ENCODE peak calls at places on chromosomes 4 and X, in five cellular contexts. C, B, S, Q and Z are unnamed samples.
A peak's percentile ranks its signal among the peaks of the same experiment; 100 is the strongest.

GRCh38 chrX:104098151-104098808 is 14.0 kb upstream of the ZCCHC18 start:
- DNase-seq in C (no peak), B (peak; percentile 52), S (peak; percentile 22), Q (peak; percentile 32), Z (no peak)

GRCh38 chrX:590666-591065 is 39.9 kb upstream of the SHOX start:
- DNase-seq in C (no peak), B (no peak), S (no peak), Q (no peak), Z (no peak)

GRCh38 chr4:125951275-125951887 is 636.6 kb downstream of the FAT4 start:
- DNase-seq in C (no peak), B (peak; percentile 18), S (no peak), Q (no peak), Z (no peak)

GRCh38 chr4:24770111-24770584 is 25.2 kb upstream of the SOD3 start:
- DNase-seq in C (no peak), B (no peak), S (no peak), Q (peak; percentile 10), Z (peak; percentile 39)

GRCh38 chr4:48546336-48546735 is 56.3 kb downstream of the ZAR1 start:
- DNase-seq in C (no peak), B (no peak), S (peak; percentile 34), Q (peak; percentile 21), Z (peak; percentile 8)

GRCh38 chrX:97021680-97022079 is 138.0 kb downstream of the RPA4 start:
- DNase-seq in C (no peak), B (no peak), S (no peak), Q (no peak), Z (no peak)

GRCh38 chr4:122716825-122717448 is 15.6 kb upstream of the BBS12 start:
- DNase-seq in C (peak; percentile 69), B (peak; percentile 67), S (peak; percentile 50), Q (peak; percentile 80), Z (no peak)

GRCh38 chrX:131821945-131822622 is 201.0 kb upstream of the STK26 start:
- DNase-seq in C (no peak), B (peak; percentile 67), S (no peak), Q (no peak), Z (peak; percentile 85)

GRCh38 chrX:71214152-71214551 is 8.9 kb upstream of the GJB1 start:
- DNase-seq in C (no peak), B (no peak), S (no peak), Q (no peak), Z (no peak)

GRCh38 chr4:158161561-158162354 is 11.1 kb downstream of the GASK1B start:
- DNase-seq in C (no peak), B (no peak), S (no peak), Q (no peak), Z (no peak)

GRCh38 chr4:158159718-158160094 is 13.1 kb downstream of the GASK1B start:
- DNase-seq in C (no peak), B (no peak), S (no peak), Q (no peak), Z (no peak)

GRCh38 chr4:158155656-158156356 is 17.0 kb downstream of the GASK1B start:
- DNase-seq in C (no peak), B (no peak), S (no peak), Q (no peak), Z (no peak)

GRCh38 chr4:158159054-158159717 is 13.6 kb downstream of the GASK1B start:
- DNase-seq in C (no peak), B (no peak), S (no peak), Q (no peak), Z (no peak)

GRCh38 chr4:158157412-158157811 is 15.4 kb downstream of the GASK1B start:
- DNase-seq in C (no peak), B (no peak), S (peak; percentile 7), Q (no peak), Z (no peak)
- H3K4me1 ChIP-seq in C (no peaks in the 10 kb centered on the region), B (peaks cover 17% of the 10 kb centered on the region), S (peaks cover 54% of the 10 kb centered on the region), Q (no peaks in the 10 kb centered on the region), Z (no peaks in the 10 kb centered on the region)

GRCh38 chr4:109406337-109406931 is 27.2 kb upstream of the SEC24B start:
- DNase-seq in C (no peak), B (peak; percentile 29), S (peak; percentile 43), Q (peak; percentile 40), Z (no peak)
- TF ChIP-seq TAF1 in C (no peak), B (no peak), S (no peak), Q (no peak), Z (no peak)

GRCh38 chr4:56978750-56979303 is at the start of gene POLR2B:
- DNase-seq in C (peak; percentile 93), B (peak; percentile 90), S (peak; percentile 96), Q (peak; percentile 77), Z (peak; percentile 86)
- H3K4me1 ChIP-seq in C (peaks cover 4% of the 10 kb centered on the region), B (peaks cover 9% of the 10 kb centered on the region), S (peaks cover 46% of the 10 kb centered on the region), Q (peaks cover 28% of the 10 kb centered on the region), Z (peaks cover 4% of the 10 kb centered on the region)

GRCh38 chr4:83753260-83753659 is 217.4 kb downstream of the GPAT3 start:
- DNase-seq in C (no peak), B (no peak), S (no peak), Q (no peak), Z (no peak)

GRCh38 chr4:83757121-83757621 is 221.3 kb downstream of the GPAT3 start:
- DNase-seq in C (no peak), B (no peak), S (no peak), Q (peak; percentile 29), Z (no peak)

DNA sequence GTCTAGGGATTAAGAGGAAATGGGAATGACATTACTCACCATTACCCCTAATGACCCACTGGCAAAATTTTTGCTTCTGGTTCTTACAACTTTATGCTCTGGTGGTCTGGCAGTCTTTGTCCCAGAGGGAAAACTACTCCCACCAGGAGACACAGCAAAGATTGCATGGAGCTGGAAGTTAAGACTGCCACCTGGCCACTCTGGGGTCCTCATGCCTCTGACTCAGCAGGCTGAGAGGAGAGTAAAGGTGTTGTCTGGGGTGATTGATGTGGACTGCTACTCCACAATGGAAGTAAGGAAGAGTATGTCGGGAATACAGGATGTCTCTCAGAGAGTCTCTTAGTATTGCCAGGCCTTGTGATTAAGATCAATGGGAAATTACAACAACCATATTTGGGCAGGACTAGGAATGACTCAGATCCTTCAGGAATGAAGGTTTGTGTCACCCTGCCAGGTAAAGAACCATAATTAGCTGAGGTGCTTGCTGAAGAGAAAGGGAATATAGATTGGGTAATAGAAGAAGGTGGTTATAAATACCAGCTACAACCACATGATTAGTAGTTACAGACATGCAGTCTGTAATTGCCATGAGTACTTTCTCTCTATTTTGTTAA is 215.5 kb downstream of the GPAT3 start:
- DNase-seq in C (no peak), B (no peak), S (no peak), Q (no peak), Z (no peak)
- TF ChIP-seq TAF1 in C (no peak), B (no peak), S (no peak), Q (no peak), Z (no peak)

DNA sequence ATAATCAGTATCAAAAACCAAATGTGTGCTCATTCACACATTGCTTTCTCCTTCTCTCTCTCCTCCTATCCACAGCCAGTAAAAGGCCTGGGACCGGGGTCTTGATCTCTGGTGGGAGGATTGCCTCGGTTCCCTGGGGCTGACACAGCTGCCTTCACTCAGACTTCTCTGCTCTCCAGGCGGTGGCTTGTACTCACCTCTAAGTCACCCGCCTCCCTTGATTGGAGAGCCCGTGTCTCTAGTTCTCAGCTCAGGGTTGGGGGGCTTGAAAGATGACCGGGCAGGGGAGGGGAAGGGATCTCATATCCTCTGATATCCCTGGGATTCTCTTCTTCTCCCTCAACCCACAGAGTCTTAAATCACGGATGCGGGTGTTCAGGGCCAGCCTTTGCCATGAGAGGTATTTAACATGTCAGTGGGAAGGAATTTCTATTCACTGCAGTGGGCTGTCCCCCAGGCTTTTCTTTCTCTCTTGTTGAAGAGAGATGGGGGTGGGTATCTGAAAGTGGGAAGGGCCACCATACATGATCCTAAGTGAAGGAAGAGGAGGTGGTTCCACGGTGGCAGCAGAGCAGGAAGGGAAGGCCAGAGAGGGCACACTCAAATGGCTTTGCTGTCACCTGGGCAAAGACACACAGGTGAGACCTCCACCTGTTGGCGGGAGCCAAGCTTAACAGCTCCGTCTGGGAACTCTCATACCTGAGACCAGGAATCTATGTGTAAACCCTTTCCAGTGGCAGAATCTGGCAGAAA is 49.1 kb downstream of the RHOH start:
- DNase-seq in C (peak; percentile 55), B (no peak), S (no peak), Q (no peak), Z (no peak)
- H3K4me1 ChIP-seq in C (no peaks in the 10 kb centered on the region), B (no peaks in the 10 kb centered on the region), S (no peaks in the 10 kb centered on the region), Q (peaks cover 21% of the 10 kb centered on the region), Z (no peaks in the 10 kb centered on the region)